ENCODE peak calls at places on chromosomes 4 and X, in five cellular contexts. T is K562, U is A549, I is GM12878, S is HepG2. W is an unnamed sample.

GRCh38 chr4:54717694-54718093 is 59.9 kb downstream of the KIT start:
- DNase-seq in U (no peak), T (no peak), S (no peak), I (no peak), W (no peak)

GRCh38 chr4:185066179-185066578 is 47.9 kb downstream of the HELT start:
- DNase-seq in U (no peak), S (no peak), T (no peak), I (no peak), W (no peak)

GRCh38 chrX:48515842-48516241 is 5.8 kb upstream of the EBP start:
- DNase-seq in S (no peak), I (no peak), U (no peak), T (no peak), W (no peak)

GRCh38 chr4:42282081-42282901 is 115.0 kb upstream of the SHISA3 start:
- DNase-seq in I (peak), U (peak), S (peak), T (peak), W (peak)

GRCh38 chr4:13476915-13477314 is 7.2 kb downstream of the RAB28 start:
- DNase-seq in I (no peak), S (no peak), U (no peak), T (no peak), W (no peak)

GRCh38 chrX:119755981-119756533 is 2.3 kb upstream of the SOWAHD start:
- DNase-seq in U (no peak), T (no peak), I (peak), S (peak), W (no peak)

GRCh38 chrX:23008431-23009099 is 8.8 kb downstream of the DDX53 start:
- DNase-seq in U (peak), I (no peak), S (peak), T (no peak), W (peak)

GRCh38 chr4:99536148-99536728 is 25.4 kb downstream of the C4orf17 start:
- DNase-seq in S (no peak), I (no peak), T (no peak), U (no peak), W (no peak)

GRCh38 chr4:89788243-89789072 is 48.5 kb downstream of the SNCA start:
- DNase-seq in I (no peak), S (no peak), U (no peak), T (no peak), W (no peak)

GRCh38 chr4:101418055-101418454 is 70.7 kb upstream of the PPP3CA start:
- DNase-seq in I (peak), T (no peak), S (no peak), U (no peak), W (no peak)

GRCh38 chrX:103151799-103152198 is 58.9 kb upstream of the NXF3 start:
- DNase-seq in S (no peak), I (no peak), T (no peak), U (no peak), W (no peak)

GRCh38 chrX:63889001-63889400 is 104.0 kb upstream of the ARHGEF9 start:
- DNase-seq in T (no peak), I (no peak), S (no peak), U (no peak), W (no peak)

GRCh38 chr4:141654098-141654497 is 17.7 kb downstream of the IL15 start:
- DNase-seq in S (no peak), T (no peak), U (no peak), I (no peak), W (peak)

GRCh38 chr4:42750091-42750490 is 93.2 kb upstream of the ATP8A1 start:
- DNase-seq in T (no peak), S (no peak), U (no peak), I (peak), W (peak)

GRCh38 chrX:26562156-26562555 is 346.2 kb downstream of the MAGEB5 start:
- DNase-seq in T (no peak), I (no peak), U (no peak), S (no peak), W (no peak)

GRCh38 chrX:26557691-26558321 is 341.8 kb downstream of the MAGEB5 start:
- DNase-seq in T (no peak), S (no peak), I (no peak), U (no peak), W (no peak)

DNA sequence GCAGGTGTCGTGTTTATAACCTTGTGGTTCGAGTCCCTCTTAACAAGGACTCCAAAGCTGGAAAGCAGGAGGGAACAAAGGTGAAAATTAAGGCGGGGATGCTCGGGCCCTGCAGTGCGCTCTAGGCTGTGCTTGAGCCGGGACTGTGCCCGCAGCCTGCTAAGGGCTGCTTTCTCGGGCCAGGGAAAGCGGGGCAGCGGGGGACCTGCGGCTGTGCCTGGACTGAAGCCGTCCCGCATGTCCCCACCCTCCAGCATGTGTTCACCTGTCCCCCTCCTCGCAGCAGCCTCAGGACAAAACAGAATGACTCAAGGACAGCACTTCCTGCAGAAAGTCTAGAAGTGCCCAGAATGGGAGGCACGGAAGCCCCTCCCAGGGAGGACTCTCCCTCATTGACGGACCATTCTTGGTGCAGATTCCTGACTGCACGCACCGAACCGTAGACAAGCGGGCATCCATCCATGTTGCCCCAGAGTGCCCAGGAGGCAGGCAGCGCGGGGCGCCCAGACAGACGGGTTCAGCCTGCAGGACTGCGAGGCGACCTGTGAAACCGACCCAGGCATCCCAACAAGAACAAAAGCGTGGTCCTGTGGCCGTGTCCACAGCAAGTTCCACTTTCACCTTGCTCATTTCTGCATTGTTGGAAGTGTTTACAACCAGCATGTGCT is 342.9 kb downstream of the MAGEB5 start:
- DNase-seq in U (no peak), T (no peak), S (no peak), I (no peak), W (no peak)
- TF ChIP-seq JUNB in U (no peak), T (no peak), S (no peak), I (no peak), W (no peak)

GRCh38 chrX:74490249-74490648 is 69.0 kb downstream of the SLC16A2 start:
- DNase-seq in S (no peak), U (no peak), T (no peak), I (no peak), W (no peak)

GRCh38 chrX:74493806-74494205 is 72.5 kb downstream of the SLC16A2 start:
- DNase-seq in I (no peak), U (no peak), T (no peak), S (no peak), W (peak)

GRCh38 chrX:74492720-74493201 is 71.5 kb downstream of the SLC16A2 start:
- DNase-seq in S (no peak), I (no peak), T (no peak), U (no peak), W (peak)
- TF ChIP-seq JUNB in S (no peak), I (no peak), T (no peak), U (no peak), W (no peak)

DNA sequence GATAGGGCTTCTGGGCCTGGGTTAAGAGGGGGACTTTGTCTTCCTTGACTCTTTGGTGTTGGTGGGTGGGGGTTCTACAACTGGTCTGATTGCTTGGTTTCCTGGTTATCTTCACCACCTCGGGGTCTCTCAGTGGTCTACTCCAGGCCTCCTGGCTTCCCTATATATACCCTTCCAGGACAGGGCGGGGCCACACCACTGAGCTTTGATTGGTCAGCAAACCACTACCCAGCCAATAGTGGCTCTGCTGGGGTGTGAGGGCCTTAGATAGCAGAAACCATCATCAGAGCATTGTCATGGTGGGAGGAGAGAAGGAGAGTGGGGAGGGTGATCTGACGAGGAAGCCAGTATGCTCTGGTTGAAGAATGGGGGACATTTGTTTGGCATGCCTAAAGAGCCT is 14.4 kb upstream of the MAGEA1 start:
- DNase-seq in S (no peak), U (no peak), I (no peak), T (peak), W (no peak)
- TF ChIP-seq JUNB in S (no peak), U (no peak), I (no peak), T (no peak), W (no peak)

DNA sequence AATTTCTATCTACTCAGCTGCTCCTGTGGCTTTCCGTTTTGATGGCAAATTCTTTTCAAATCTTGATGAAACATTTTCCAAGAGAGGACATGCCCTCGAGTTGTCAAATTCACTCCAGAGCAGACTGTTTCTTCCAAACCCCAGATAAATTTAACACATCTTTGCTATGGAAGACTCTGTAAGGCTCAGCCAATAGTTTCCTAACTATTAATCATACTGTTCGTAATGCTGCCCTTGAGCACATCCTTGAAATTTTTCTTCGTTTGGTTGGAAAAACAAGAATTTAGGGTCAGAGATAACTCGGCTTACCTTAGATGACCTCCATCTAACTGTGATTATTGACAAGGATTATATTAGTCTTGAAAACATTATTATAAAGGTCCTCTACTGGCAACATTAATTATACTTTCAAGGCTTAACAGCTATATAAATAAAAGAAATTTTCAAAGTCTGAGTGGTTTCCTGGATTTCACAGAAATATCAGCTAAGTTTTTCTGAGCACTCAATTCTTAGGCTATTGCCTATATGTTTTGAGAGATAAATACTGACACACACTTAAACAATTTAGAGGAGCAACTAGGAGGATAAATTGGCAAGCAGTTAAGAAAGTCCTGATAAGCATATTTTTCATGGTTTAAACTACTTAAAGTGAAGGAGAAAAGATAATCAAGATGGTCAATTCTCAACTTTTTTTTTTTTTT is 2.5 kb upstream of the MGARP start:
- DNase-seq in T (no peak), S (no peak), U (no peak), I (no peak), W (no peak)
- TF ChIP-seq JUNB in T (no peak), S (no peak), U (no peak), I (no peak), W (no peak)